ENCODE peak calls at places on chromosomes 4 and X, in six cellular contexts. N is amniotic epithelial cell, E is astrocyte of the spinal cord, R is HCEC 1CT, O is nephron progenitor cell, G is ovary. U is an unnamed sample.

GRCh38 chrX:118272237-118272636 is 73.7 kb upstream of the WDR44 start:
- DNase-seq in N (peak; percentile 29), G (no peak), O (no peak), E (peak; percentile 26), R (peak; percentile 6), U (no peak)

GRCh38 chr4:153274967-153275366 is 69.5 kb upstream of the MND1 start:
- DNase-seq in N (peak; percentile 46), R (no peak), G (no peak), E (no peak), O (no peak), U (no peak)

GRCh38 chr4:184645904-184646610 is 3.2 kb downstream of the CASP3 start:
- DNase-seq in R (no peak), G (no peak), O (no peak), N (peak; percentile 37), E (no peak), U (no peak)

GRCh38 chrX:13533726-13534125 is 35.7 kb upstream of the EGFL6 start:
- DNase-seq in R (no peak), N (peak; percentile 37), O (no peak), E (peak; percentile 2), G (no peak), U (no peak)

GRCh38 chrX:150990910-150991309 is 7.8 kb downstream of the HMGB3 start:
- DNase-seq in N (peak; percentile 1), O (no peak), R (no peak), E (no peak), G (no peak), U (no peak)

GRCh38 chrX:144896323-144896722 is 351.0 kb upstream of the SPANXN1 start:
- DNase-seq in G (no peak), N (no peak), R (no peak), E (no peak), O (no peak), U (no peak)

GRCh38 chrX:20418809-20419208 is 152.1 kb upstream of the RPS6KA3 start:
- DNase-seq in R (no peak), N (no peak), O (no peak), E (no peak), G (no peak), U (no peak)

GRCh38 chr4:7398788-7399432 is 35.8 kb downstream of the PSAPL1 start:
- DNase-seq in R (no peak), G (no peak), E (no peak), N (no peak), O (no peak), U (no peak)

GRCh38 chrX:15619053-15619772 is 18.5 kb upstream of the ACE2 start:
- DNase-seq in G (no peak), N (peak; percentile 30), O (no peak), R (no peak), E (peak; percentile 38), U (no peak)

GRCh38 chr4:16122784-16123183 is 39.0 kb upstream of the PROM1 start:
- DNase-seq in R (no peak), E (no peak), N (no peak), O (no peak), G (no peak), U (no peak)

GRCh38 chrX:153869473-153870287 is 16.3 kb downstream of the L1CAM start:
- DNase-seq in E (no peak), O (no peak), G (no peak), N (no peak), R (no peak), U (no peak)

GRCh38 chr4:161376275-161376674 is 787.5 kb downstream of the FSTL5 start:
- DNase-seq in E (peak; percentile 2), G (no peak), N (peak; percentile 9), R (peak; percentile 36), O (no peak), U (no peak)

GRCh38 chr4:123315617-123316016 is 81.0 kb upstream of the SPRY1 start:
- DNase-seq in R (no peak), O (no peak), G (no peak), N (no peak), E (no peak), U (no peak)

GRCh38 chrX:46837543-46838481 is 969 bp downstream of the RP2 start:
- DNase-seq in R (peak; percentile 43), G (no peak), O (no peak), E (peak; percentile 40), N (peak; percentile 53), U (no peak)

GRCh38 chrX:1587161-1587560 is 4.2 kb upstream of the AKAP17A start:
- DNase-seq in O (no peak), G (no peak), N (no peak), E (no peak), R (no peak), U (no peak)

GRCh38 chr4:98663226-98664006 is 5.0 kb upstream of the TSPAN5 start:
- DNase-seq in O (no peak), G (no peak), N (no peak), E (no peak), R (no peak), U (peak; percentile 40)

GRCh38 chr4:81600511-81601269 is 129.0 kb upstream of the RASGEF1B start:
- DNase-seq in R (no peak), O (peak; percentile 43), E (no peak), G (peak; percentile 37), N (no peak), U (no peak)

GRCh38 chr4:22410645-22411247 is 105.1 kb downstream of the ADGRA3 start:
- DNase-seq in N (peak; percentile 9), E (peak; percentile 37), G (no peak), O (no peak), R (peak; percentile 32), U (no peak)

GRCh38 chr4:5365071-5366008 is 314.1 kb downstream of the STK32B start:
- DNase-seq in O (no peak), R (peak; percentile 72), G (no peak), N (peak; percentile 3), E (peak; percentile 54), U (no peak)

GRCh38 chrX:148659481-148659880 is 159.1 kb downstream of the AFF2 start:
- DNase-seq in R (no peak), E (peak; percentile 14), N (peak; percentile 44), O (no peak), G (no peak), U (no peak)

GRCh38 chr4:175947117-175947722 is 118.4 kb upstream of the WDR17 start:
- DNase-seq in G (no peak), O (no peak), N (peak; percentile 22), E (peak; percentile 50), R (peak; percentile 12), U (no peak)

GRCh38 chrX:34521563-34521962 is 135.5 kb downstream of the TMEM47 start:
- DNase-seq in N (no peak), G (no peak), O (no peak), E (peak; percentile 1), R (no peak), U (no peak)

GRCh38 chrX:68018248-68019203 is 414.8 kb downstream of the OPHN1 start:
- DNase-seq in G (no peak), R (peak; percentile 32), N (peak; percentile 14), O (peak; percentile 25), E (peak; percentile 10), U (no peak)

GRCh38 chr4:6641164-6641970 is 882 bp downstream of the MRFAP1 start:
- DNase-seq in N (peak; percentile 48), G (peak; percentile 68), E (peak; percentile 37), O (peak; percentile 55), R (peak; percentile 38), U (no peak)

GRCh38 chrX:43961699-43962098 is 11.5 kb downstream of the NDP start:
- DNase-seq in R (no peak), O (no peak), N (no peak), G (no peak), E (no peak), U (no peak)

GRCh38 chr4:181807771-181808170 is 435.4 kb upstream of the TENM3 start:
- DNase-seq in E (no peak), O (no peak), R (peak; percentile 20), N (no peak), G (no peak), U (no peak)